ENCODE peak calls at places on chromosome 2, in ten cellular contexts. One of them, this sample, is unnamed.

GRCh38 chr2:19359456-19359855 is 1.0 kb upstream of the OSR1 start:
- DNase-seq in cardiac fibroblast: no peak
- DNase-seq in activated T-helper 1 cell treated with anti-CD3 and anti-CD28 coated beads, Interleukin-2, amount 50 U/mL, for 16 hours: no peak
- DNase-seq in cardiac muscle cell: no peak
- DNase-seq in A549: no peak
- DNase-seq in adipocyte: no peak
- DNase-seq in T-helper 2 cell: no peak
- DNase-seq in AG09319: no peak
- DNase-seq in iris pigment epithelial cell: no peak
- DNase-seq in putamen: no peak
- DNase-seq in this sample: no peak

GRCh38 chr2:197952540-197953202 is 148.3 kb downstream of the PLCL1 start:
- DNase-seq in cardiac fibroblast: no peak
- DNase-seq in activated T-helper 1 cell treated with anti-CD3 and anti-CD28 coated beads, Interleukin-2, amount 50 U/mL, for 16 hours: no peak
- DNase-seq in cardiac muscle cell: peak; percentile 69
- DNase-seq in A549: no peak
- DNase-seq in adipocyte: no peak
- DNase-seq in T-helper 2 cell: no peak
- DNase-seq in AG09319: no peak
- DNase-seq in iris pigment epithelial cell: no peak
- DNase-seq in putamen: no peak
- DNase-seq in this sample: no peak

GRCh38 chr2:174574657-174575056 is 22.9 kb downstream of the WIPF1 start:
- DNase-seq in cardiac fibroblast: peak; percentile 65
- DNase-seq in activated T-helper 1 cell treated with anti-CD3 and anti-CD28 coated beads, Interleukin-2, amount 50 U/mL, for 16 hours: no peak
- DNase-seq in cardiac muscle cell: peak; percentile 75
- DNase-seq in A549: no peak
- DNase-seq in adipocyte: no peak
- DNase-seq in T-helper 2 cell: no peak
- DNase-seq in AG09319: no peak
- DNase-seq in iris pigment epithelial cell: no peak
- DNase-seq in putamen: no peak
- DNase-seq in this sample: no peak

GRCh38 chr2:196677404-196677803 is 37.9 kb downstream of the CCDC150 start:
- DNase-seq in cardiac fibroblast: peak; percentile 52
- DNase-seq in activated T-helper 1 cell treated with anti-CD3 and anti-CD28 coated beads, Interleukin-2, amount 50 U/mL, for 16 hours: no peak
- DNase-seq in cardiac muscle cell: peak; percentile 28
- DNase-seq in A549: peak; percentile 17
- DNase-seq in adipocyte: peak; percentile 26
- DNase-seq in T-helper 2 cell: no peak
- DNase-seq in AG09319: no peak
- DNase-seq in iris pigment epithelial cell: peak; percentile 83
- DNase-seq in putamen: peak; percentile 7
- DNase-seq in this sample: no peak

GRCh38 chr2:3575534-3576324 is 669 bp downstream of the RPS7 start:
- DNase-seq in cardiac fibroblast: no peak
- DNase-seq in activated T-helper 1 cell treated with anti-CD3 and anti-CD28 coated beads, Interleukin-2, amount 50 U/mL, for 16 hours: no peak
- DNase-seq in cardiac muscle cell: peak; percentile 27
- DNase-seq in A549: peak; percentile 23
- DNase-seq in adipocyte: peak; percentile 38
- DNase-seq in T-helper 2 cell: peak; percentile 19
- DNase-seq in AG09319: no peak
- DNase-seq in iris pigment epithelial cell: no peak
- DNase-seq in putamen: no peak
- DNase-seq in this sample: no peak

GRCh38 chr2:146415291-146415690 is 1429.5 kb upstream of the ACVR2A start:
- DNase-seq in cardiac fibroblast: no peak
- DNase-seq in activated T-helper 1 cell treated with anti-CD3 and anti-CD28 coated beads, Interleukin-2, amount 50 U/mL, for 16 hours: no peak
- DNase-seq in cardiac muscle cell: no peak
- DNase-seq in A549: no peak
- DNase-seq in adipocyte: no peak
- DNase-seq in T-helper 2 cell: no peak
- DNase-seq in AG09319: no peak
- DNase-seq in iris pigment epithelial cell: no peak
- DNase-seq in putamen: no peak
- DNase-seq in this sample: no peak

GRCh38 chr2:109353806-109354745 is 225.1 kb downstream of the SH3RF3 start:
- DNase-seq in cardiac fibroblast: no peak
- DNase-seq in activated T-helper 1 cell treated with anti-CD3 and anti-CD28 coated beads, Interleukin-2, amount 50 U/mL, for 16 hours: no peak
- DNase-seq in cardiac muscle cell: no peak
- DNase-seq in A549: no peak
- DNase-seq in adipocyte: no peak
- DNase-seq in T-helper 2 cell: no peak
- DNase-seq in AG09319: no peak
- DNase-seq in iris pigment epithelial cell: no peak
- DNase-seq in putamen: no peak
- DNase-seq in this sample: no peak

GRCh38 chr2:237895544-237896506 is 36.4 kb downstream of the RAMP1 start:
- DNase-seq in cardiac fibroblast: peak; percentile 41
- DNase-seq in activated T-helper 1 cell treated with anti-CD3 and anti-CD28 coated beads, Interleukin-2, amount 50 U/mL, for 16 hours: no peak
- DNase-seq in cardiac muscle cell: no peak
- DNase-seq in A549: no peak
- DNase-seq in adipocyte: peak; percentile 38
- DNase-seq in T-helper 2 cell: no peak
- DNase-seq in AG09319: no peak
- DNase-seq in iris pigment epithelial cell: no peak
- DNase-seq in putamen: peak; percentile 70
- DNase-seq in this sample: no peak

GRCh38 chr2:55148269-55148668 is 83.8 kb downstream of the CLHC1 start:
- DNase-seq in cardiac fibroblast: peak; percentile 63
- DNase-seq in activated T-helper 1 cell treated with anti-CD3 and anti-CD28 coated beads, Interleukin-2, amount 50 U/mL, for 16 hours: no peak
- DNase-seq in cardiac muscle cell: peak; percentile 54
- DNase-seq in A549: no peak
- DNase-seq in adipocyte: peak; percentile 77
- DNase-seq in T-helper 2 cell: no peak
- DNase-seq in AG09319: no peak
- DNase-seq in iris pigment epithelial cell: peak; percentile 91
- DNase-seq in putamen: no peak
- DNase-seq in this sample: no peak

GRCh38 chr2:209640358-209640757 is 131.3 kb upstream of the UNC80 start:
- DNase-seq in cardiac fibroblast: no peak
- DNase-seq in activated T-helper 1 cell treated with anti-CD3 and anti-CD28 coated beads, Interleukin-2, amount 50 U/mL, for 16 hours: no peak
- DNase-seq in cardiac muscle cell: no peak
- DNase-seq in A549: no peak
- DNase-seq in adipocyte: no peak
- DNase-seq in T-helper 2 cell: no peak
- DNase-seq in AG09319: no peak
- DNase-seq in iris pigment epithelial cell: no peak
- DNase-seq in putamen: no peak
- DNase-seq in this sample: no peak

This sample was measured in HS-27A.